ENCODE peak calls at places on chromosomes 5 and 9, in nine cellular contexts. J, N, M, O, L, V, R, T and X are unnamed samples.

GRCh38 chr9:137113385-137114159 is 961 bp downstream of the DPP7 start:
- DNase-seq in J (no peak), N (peak; percentile 55), M (peak; percentile 65), O (no peak), L (no peak), V (no peak), R (peak; percentile 76), T (peak; percentile 62), X (no peak)

GRCh38 chr5:16411741-16412455 is 53.7 kb downstream of the ZNF622 start:
- DNase-seq in J (no peak), N (no peak), M (no peak), O (peak; percentile 36), L (no peak), V (no peak), R (no peak), T (no peak), X (no peak)

GRCh38 chr5:124764992-124765611 is 18.7 kb upstream of the ZNF608 start:
- DNase-seq in J (peak; percentile 56), N (no peak), M (no peak), O (no peak), L (no peak), V (no peak), R (no peak), T (no peak), X (no peak)

GRCh38 chr5:42756630-42757601 is at the start of gene CCDC152:
- DNase-seq in J (no peak), N (no peak), M (peak; percentile 13), O (no peak), L (no peak), V (no peak), R (peak; percentile 74), T (no peak), X (peak; percentile 20)

GRCh38 chr9:98380065-98380681 is 124.7 kb upstream of the TBC1D2 start:
- DNase-seq in J (no peak), N (peak; percentile 11), M (peak; percentile 17), O (no peak), L (peak; percentile 26), V (no peak), R (peak; percentile 19), T (no peak), X (no peak)

GRCh38 chr9:131194767-131195166 is 69.4 kb downstream of the NUP214 start:
- DNase-seq in J (no peak), N (no peak), M (peak; percentile 71), O (no peak), L (no peak), V (no peak), R (no peak), T (no peak), X (no peak)

GRCh38 chr9:87518702-87519335 is 21.2 kb downstream of the DAPK1 start:
- DNase-seq in J (no peak), N (peak; percentile 78), M (peak; percentile 34), O (peak; percentile 46), L (no peak), V (peak; percentile 83), R (no peak), T (peak; percentile 92), X (peak; percentile 56)

GRCh38 chr5:61735531-61735930 is 403.5 kb downstream of the ZSWIM6 start:
- DNase-seq in J (no peak), N (no peak), M (no peak), O (no peak), L (no peak), V (no peak), R (no peak), T (no peak), X (no peak)

GRCh38 chr5:161530700-161531099 is 15.8 kb downstream of the GABRB2 start:
- DNase-seq in J (no peak), N (no peak), M (no peak), O (no peak), L (no peak), V (no peak), R (no peak), T (no peak), X (no peak)

GRCh38 chr9:18824095-18824666 is 208.8 kb downstream of the SAXO1 start:
- DNase-seq in J (peak; percentile 19), N (no peak), M (no peak), O (peak; percentile 17), L (no peak), V (no peak), R (peak; percentile 10), T (no peak), X (no peak)

GRCh38 chr5:177996660-177997318 is 747 bp upstream of the PROP1 start:
- DNase-seq in J (no peak), N (no peak), M (no peak), O (no peak), L (no peak), V (no peak), R (no peak), T (no peak), X (no peak)

GRCh38 chr5:134968055-134968454 is 348 bp downstream of the CATSPER3 start:
- DNase-seq in J (no peak), N (no peak), M (no peak), O (no peak), L (no peak), V (no peak), R (no peak), T (no peak), X (no peak)

GRCh38 chr9:86042226-86042625 is 57.1 kb downstream of the GOLM1 start:
- DNase-seq in J (no peak), N (no peak), M (no peak), O (no peak), L (no peak), V (no peak), R (no peak), T (no peak), X (no peak)

GRCh38 chr5:178525906-178526732 is 64.1 kb downstream of the COL23A1 start:
- DNase-seq in J (no peak), N (peak; percentile 34), M (no peak), O (no peak), L (no peak), V (no peak), R (no peak), T (peak; percentile 43), X (no peak)

GRCh38 chr5:90533794-90534193 is 4.4 kb upstream of the LYSMD3 start:
- DNase-seq in J (no peak), N (no peak), M (no peak), O (no peak), L (no peak), V (no peak), R (no peak), T (no peak), X (no peak)

GRCh38 chr9:35748858-35749514 is at the start of the genes GBA2 and RGP1:
- DNase-seq in J (peak; percentile 77), N (peak; percentile 86), M (peak; percentile 88), O (peak; percentile 91), L (no peak), V (peak; percentile 87), R (peak; percentile 94), T (peak; percentile 92), X (peak; percentile 89)

GRCh38 chr9:110897899-110898298 is 140.4 kb downstream of the LPAR1 start:
- DNase-seq in J (no peak), N (no peak), M (no peak), O (no peak), L (no peak), V (no peak), R (no peak), T (no peak), X (no peak)
- TF ChIP-seq EP300 in J (no peak), N (no peak), M (no peak), O (no peak), L (no peak), V (no peak), R (no peak), T (no peak), X (no peak)

GRCh38 chr5:67245259-67245846 is 48.8 kb upstream of the CD180 start:
- DNase-seq in J (no peak), N (no peak), M (no peak), O (no peak), L (no peak), V (no peak), R (no peak), T (no peak), X (no peak)
- TF ChIP-seq POLR2AphosphoS5 in J (no peak), N (no peak), M (no peak), O (no peak), L (no peak), V (no peak), R (no peak), T (no peak), X (no peak)

DNA sequence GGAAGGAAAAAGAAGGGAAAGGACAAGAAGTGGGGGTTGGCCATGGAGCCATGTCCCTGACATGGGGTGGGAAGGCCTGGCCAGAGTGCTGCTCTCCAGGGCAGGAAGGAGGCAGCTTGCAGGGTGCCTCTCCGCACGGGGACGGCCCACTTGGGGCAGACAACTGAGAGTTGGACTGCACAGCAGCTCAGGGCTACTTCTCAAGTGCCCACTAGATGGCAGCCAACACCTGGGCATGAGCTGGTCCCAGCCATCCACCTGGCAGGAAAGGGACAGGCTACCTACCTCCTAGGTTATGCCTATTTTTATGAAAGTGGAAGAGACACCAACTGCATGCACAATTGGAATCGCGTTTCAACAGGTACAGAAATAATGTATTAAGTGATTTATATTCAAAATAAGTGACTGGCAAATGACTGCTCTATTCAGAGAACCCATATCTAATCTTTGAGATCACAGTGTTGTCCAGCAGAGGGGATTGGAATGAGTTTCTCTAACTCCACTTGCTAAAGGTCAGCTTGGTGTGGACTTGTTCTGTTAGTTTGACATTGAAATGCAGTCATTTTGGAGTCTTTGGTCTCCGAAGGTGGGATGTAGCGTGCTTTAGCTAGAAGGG is 113.4 kb downstream of the SYK start:
- DNase-seq in J (peak; percentile 63), N (peak; percentile 76), M (peak; percentile 74), O (peak; percentile 83), L (peak; percentile 33), V (peak; percentile 84), R (peak; percentile 87), T (peak; percentile 86), X (peak; percentile 81)
- TF ChIP-seq EP300 in J (no peak), N (no peak), M (no peak), O (no peak), L (no peak), V (no peak), R (no peak), T (no peak), X (no peak)

DNA sequence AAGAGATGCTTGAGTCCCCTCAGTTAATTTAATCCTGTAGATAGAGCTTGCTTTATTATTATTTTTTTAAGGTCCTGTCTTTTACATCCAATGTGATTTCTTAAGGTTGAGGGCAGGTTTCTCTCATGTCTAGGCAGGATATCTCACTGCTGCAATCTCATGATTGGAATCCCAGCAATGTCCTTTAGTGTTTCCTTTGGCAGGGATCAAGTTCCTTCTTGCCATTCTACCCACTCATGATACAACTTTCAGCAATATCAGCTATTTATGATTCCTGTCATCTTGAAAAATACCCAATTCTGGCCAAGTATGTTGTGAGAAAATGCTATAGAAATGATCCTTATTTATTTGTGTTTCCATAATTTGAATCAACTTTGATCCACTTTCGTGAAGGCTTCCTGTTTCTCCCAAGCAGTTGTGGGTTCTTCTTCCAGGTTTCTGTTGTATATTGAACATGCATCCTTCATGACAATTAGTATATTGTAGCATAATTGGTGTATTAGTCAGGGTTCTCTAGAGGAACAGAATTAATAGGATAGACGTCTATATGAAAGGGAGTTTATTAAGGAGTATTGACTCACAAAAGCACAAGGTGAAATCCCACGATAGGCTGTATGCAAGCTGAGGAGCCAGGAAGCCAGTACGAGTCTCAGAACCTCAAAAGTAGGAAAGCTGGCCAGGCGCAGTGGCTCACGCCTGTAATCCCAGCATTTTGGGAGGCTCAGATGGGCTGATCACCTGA is 18.4 kb upstream of the VPS13A start:
- DNase-seq in J (no peak), N (no peak), M (no peak), O (no peak), L (no peak), V (no peak), R (no peak), T (no peak), X (no peak)
- TF ChIP-seq POLR2AphosphoS5 in J (no peak), N (no peak), M (no peak), O (no peak), L (no peak), V (no peak), R (no peak), T (no peak), X (no peak)